ENCODE peak calls at places on chromosomes 5 and 9, in nine cellular contexts. U is kidney tubule cell; J is T-helper 2 cell; B is SJSA1; N is GM12891; M is cardiac muscle cell; H is activated T-helper 1 cell treated with anti-CD3 and anti-CD28 coated beads, Interleukin-2, amount 50 U/mL, for 16 hours; Q is stimulated activated CD4-positive, alpha-beta T cell treated with anti-CD3 and anti-CD28 coated beads, Interleukin-12 subunit alpha, Interleukin-12 subunit beta, amount 100 ng/mL, for 4 hours; V is CD8-positive, alpha-beta T cell. S is an unnamed sample.

GRCh38 chr9:132099741-132100407 is 20.2 kb upstream of the MED27 start:
- DNase-seq in U (peak), J (no peak), B (peak), N (no peak), M (no peak), H (no peak), Q (no peak), V (no peak), S (no peak)

GRCh38 chr9:129945314-129945713 is 97.7 kb downstream of the FNBP1 start:
- DNase-seq in U (no peak), J (no peak), B (no peak), N (no peak), M (no peak), H (no peak), Q (no peak), V (no peak), S (no peak)

GRCh38 chr9:69036319-69036718 is 767 bp downstream of the FXN start:
- DNase-seq in U (peak), J (no peak), B (no peak), N (no peak), M (no peak), H (no peak), Q (peak), V (no peak), S (peak)

GRCh38 chr9:127525426-127526188 is 74.3 kb downstream of the LRSAM1 start:
- DNase-seq in U (peak), J (no peak), B (no peak), N (no peak), M (no peak), H (no peak), Q (no peak), V (peak), S (no peak)

GRCh38 chr5:171957591-171958251 is 48.7 kb downstream of the FBXW11 start:
- DNase-seq in U (no peak), J (no peak), B (no peak), N (no peak), M (no peak), H (no peak), Q (peak), V (peak), S (no peak)

GRCh38 chr9:68978054-68978453 is 35.9 kb downstream of the PRKACG start:
- DNase-seq in U (no peak), J (no peak), B (no peak), N (no peak), M (no peak), H (no peak), Q (no peak), V (no peak), S (no peak)

GRCh38 chr5:123882946-123883345 is 371.0 kb downstream of the CSNK1G3 start:
- DNase-seq in U (no peak), J (no peak), B (no peak), N (no peak), M (no peak), H (no peak), Q (no peak), V (no peak), S (no peak)

GRCh38 chr5:173302546-173303155 is 25.6 kb downstream of the STC2 start:
- DNase-seq in U (peak), J (no peak), B (peak), N (no peak), M (no peak), H (no peak), Q (no peak), V (no peak), S (peak)

GRCh38 chr9:84711936-84712335 is 42.4 kb downstream of the NTRK2 start:
- DNase-seq in U (peak), J (no peak), B (peak), N (no peak), M (no peak), H (no peak), Q (no peak), V (no peak), S (no peak)

GRCh38 chr9:89731262-89731980 is 126.6 kb downstream of the GADD45G start:
- DNase-seq in U (no peak), J (no peak), B (no peak), N (no peak), M (no peak), H (no peak), Q (no peak), V (no peak), S (no peak)

GRCh38 chr5:141869514-141869913 is 8.7 kb downstream of the PCDH1 start:
- DNase-seq in U (peak), J (no peak), B (no peak), N (no peak), M (no peak), H (no peak), Q (no peak), V (no peak), S (no peak)

GRCh38 chr9:34588671-34589370 is 703 bp downstream of the CNTFR start:
- DNase-seq in U (no peak), J (no peak), B (no peak), N (no peak), M (no peak), H (no peak), Q (no peak), V (no peak), S (no peak)

GRCh38 chr5:88727705-88728313 is 155.2 kb downstream of the MEF2C start:
- DNase-seq in U (peak), J (no peak), B (no peak), N (no peak), M (peak), H (no peak), Q (no peak), V (no peak), S (no peak)

GRCh38 chr5:173296737-173297676 is 31.2 kb downstream of the STC2 start:
- DNase-seq in U (no peak), J (no peak), B (no peak), N (no peak), M (peak), H (no peak), Q (no peak), V (no peak), S (no peak)

GRCh38 chr9:127815512-127816361 is 13.1 kb downstream of the FPGS start:
- DNase-seq in U (no peak), J (no peak), B (no peak), N (no peak), M (no peak), H (no peak), Q (no peak), V (no peak), S (no peak)

GRCh38 chr5:96629774-96630173 is 32.4 kb upstream of the CAST start:
- DNase-seq in U (peak), J (no peak), B (peak), N (no peak), M (peak), H (no peak), Q (no peak), V (no peak), S (peak)

GRCh38 chr5:105868038-105868775 is 1802.5 kb downstream of the EFNA5 start:
- DNase-seq in U (no peak), J (no peak), B (no peak), N (no peak), M (no peak), H (no peak), Q (no peak), V (no peak), S (no peak)

GRCh38 chr5:25060575-25060974 is 415.8 kb upstream of the CDH10 start:
- DNase-seq in U (no peak), J (no peak), B (no peak), N (no peak), M (no peak), H (no peak), Q (no peak), V (no peak), S (no peak)

GRCh38 chr5:120098902-120099301 is 365.2 kb upstream of the PRR16 start:
- DNase-seq in U (no peak), J (no peak), B (no peak), N (no peak), M (no peak), H (no peak), Q (no peak), V (no peak), S (no peak)

GRCh38 chr5:58944221-58944620 is 361.3 kb downstream of the RAB3C start:
- DNase-seq in U (no peak), J (no peak), B (no peak), N (no peak), M (no peak), H (no peak), Q (no peak), V (no peak), S (no peak)

GRCh38 chr9:134571946-134572914 is 69.4 kb upstream of the COL5A1 start:
- DNase-seq in U (no peak), J (no peak), B (peak), N (no peak), M (no peak), H (no peak), Q (no peak), V (peak), S (peak)

GRCh38 chr9:124812401-124813016 is 35.6 kb downstream of the OLFML2A start:
- DNase-seq in U (peak), J (no peak), B (peak), N (no peak), M (no peak), H (no peak), Q (no peak), V (no peak), S (peak)

GRCh38 chr9:24518545-24518944 is 27.2 kb downstream of the IZUMO3 start:
- DNase-seq in U (no peak), J (no peak), B (no peak), N (no peak), M (no peak), H (no peak), Q (no peak), V (no peak), S (no peak)

GRCh38 chr5:67061511-67061910 is 135.1 kb downstream of the CD180 start:
- DNase-seq in U (no peak), J (no peak), B (no peak), N (no peak), M (no peak), H (no peak), Q (no peak), V (no peak), S (no peak)

GRCh38 chr5:15116996-15117395 is 245.4 kb upstream of the ANKH start:
- DNase-seq in U (no peak), J (no peak), B (peak), N (no peak), M (no peak), H (no peak), Q (no peak), V (no peak), S (no peak)

S was measured in hepatic stellate cell.